ENCODE peak calls at places on chromosome 7, in seven cellular contexts. F is SK-N-SH, R is sigmoid colon, G is bronchial epithelial cell, S is endothelial cell, A is nephron progenitor cell, V is psoas muscle. O is an unnamed sample.

GRCh38 chr7:16660702-16661464 is 14.9 kb downstream of the BZW2 start:
- DNase-seq in F (no peak), R (no peak), G (peak), S (no peak), A (no peak), V (no peak), O (no peak)

GRCh38 chr7:1537631-1538412 is 7.3 kb downstream of the MAFK start:
- DNase-seq in F (peak), R (peak), G (peak), S (peak), A (peak), V (peak), O (peak)

GRCh38 chr7:99788554-99788953 is 4.6 kb upstream of the CYP3A4 start:
- DNase-seq in F (no peak), R (no peak), G (peak), S (no peak), A (no peak), V (no peak), O (no peak)

GRCh38 chr7:27214587-27214950 is 14.7 kb upstream of the HOXA13 start:
- DNase-seq in F (no peak), R (no peak), G (no peak), S (no peak), A (no peak), V (no peak), O (no peak)

GRCh38 chr7:28668085-28668484 is 255.8 kb downstream of the CREB5 start:
- DNase-seq in F (no peak), R (no peak), G (no peak), S (no peak), A (no peak), V (no peak), O (no peak)

GRCh38 chr7:15753834-15754600 is 67.5 kb upstream of the MEOX2 start:
- DNase-seq in F (no peak), R (no peak), G (no peak), S (no peak), A (no peak), V (no peak), O (no peak)

GRCh38 chr7:133040178-133040577 is 41.7 kb downstream of the CHCHD3 start:
- DNase-seq in F (no peak), R (no peak), G (no peak), S (no peak), A (no peak), V (no peak), O (no peak)

GRCh38 chr7:78510580-78511188 is 712.1 kb downstream of the PHTF2 start:
- DNase-seq in F (peak), R (no peak), G (peak), S (peak), A (peak), V (no peak), O (peak)

GRCh38 chr7:9124320-9124719 is 690.9 kb downstream of the NXPH1 start:
- DNase-seq in F (peak), R (no peak), G (no peak), S (no peak), A (no peak), V (no peak), O (no peak)

GRCh38 chr7:66281678-66282593 is 76.8 kb downstream of the TPST1 start:
- DNase-seq in F (no peak), R (peak), G (peak), S (no peak), A (no peak), V (no peak), O (no peak)

GRCh38 chr7:103637080-103637479 is 191.1 kb upstream of the SLC26A5 start:
- DNase-seq in F (no peak), R (no peak), G (peak), S (no peak), A (no peak), V (no peak), O (no peak)

GRCh38 chr7:82594665-82595064 is 151.1 kb upstream of the CACNA2D1 start:
- DNase-seq in F (no peak), R (no peak), G (no peak), S (no peak), A (no peak), V (no peak), O (no peak)

GRCh38 chr7:14351167-14351566 is 361.7 kb upstream of the ETV1 start:
- DNase-seq in F (no peak), R (no peak), G (no peak), S (no peak), A (peak), V (no peak), O (no peak)

GRCh38 chr7:129282865-129283264 is 58.0 kb downstream of the AHCYL2 start:
- DNase-seq in F (no peak), R (no peak), G (no peak), S (no peak), A (no peak), V (no peak), O (no peak)

GRCh38 chr7:111076205-111076604 is 14.7 kb upstream of the LRRN3 start:
- DNase-seq in F (no peak), R (no peak), G (peak), S (no peak), A (no peak), V (no peak), O (no peak)

GRCh38 chr7:38303866-38304265 is 30.4 kb upstream of the TARP start:
- DNase-seq in F (no peak), R (no peak), G (no peak), S (no peak), A (no peak), V (no peak), O (no peak)

GRCh38 chr7:94980418-94981142 is 73.2 kb downstream of the PPP1R9A start:
- DNase-seq in F (no peak), R (no peak), G (peak), S (no peak), A (no peak), V (no peak), O (no peak)

GRCh38 chr7:7428806-7429205 is 106.9 kb downstream of the COL28A1 start:
- DNase-seq in F (no peak), R (no peak), G (no peak), S (no peak), A (no peak), V (no peak), O (no peak)

GRCh38 chr7:64946772-64947171 is 43.7 kb downstream of the ZNF273 start:
- DNase-seq in F (peak), R (no peak), G (no peak), S (peak), A (peak), V (no peak), O (peak)

GRCh38 chr7:51789494-51789893 is 472.9 kb upstream of the COBL start:
- DNase-seq in F (peak), R (no peak), G (peak), S (no peak), A (no peak), V (no peak), O (no peak)

GRCh38 chr7:90384433-90384832 is 18.8 kb upstream of the CLDN12 start:
- DNase-seq in F (no peak), R (no peak), G (peak), S (no peak), A (no peak), V (no peak), O (no peak)

GRCh38 chr7:41592226-41592625 is 110.7 kb downstream of the INHBA start:
- DNase-seq in F (no peak), R (no peak), G (no peak), S (no peak), A (no peak), V (no peak), O (no peak)

GRCh38 chr7:30556854-30557644 is 37.6 kb upstream of the GARS1 start:
- DNase-seq in F (no peak), R (no peak), G (peak), S (no peak), A (no peak), V (no peak), O (no peak)

GRCh38 chr7:16271990-16272665 is 149.2 kb downstream of the CRPPA start:
- DNase-seq in F (no peak), R (no peak), G (peak), S (no peak), A (no peak), V (no peak), O (peak)

GRCh38 chr7:20541615-20542349 is 73.7 kb upstream of the ABCB5 start:
- DNase-seq in F (peak), R (no peak), G (peak), S (no peak), A (no peak), V (no peak), O (no peak)

GRCh38 chr7:20535541-20535940 is 79.9 kb upstream of the ABCB5 start:
- DNase-seq in F (no peak), R (no peak), G (no peak), S (no peak), A (no peak), V (no peak), O (no peak)

GRCh38 chr7:20543565-20543964 is 71.9 kb upstream of the ABCB5 start:
- DNase-seq in F (no peak), R (no peak), G (no peak), S (no peak), A (no peak), V (no peak), O (no peak)

GRCh38 chr7:20542594-20542993 is 72.9 kb upstream of the ABCB5 start:
- DNase-seq in F (peak), R (peak), G (peak), S (no peak), A (no peak), V (no peak), O (no peak)

GRCh38 chr7:20539201-20539600 is 76.3 kb upstream of the ABCB5 start:
- DNase-seq in F (no peak), R (no peak), G (peak), S (no peak), A (no peak), V (no peak), O (no peak)
- TF ChIP-seq CTCF in F (peak), R (no peak), G (no peak), S (no peak), A (no peak), V (no peak), O (no peak)

DNA sequence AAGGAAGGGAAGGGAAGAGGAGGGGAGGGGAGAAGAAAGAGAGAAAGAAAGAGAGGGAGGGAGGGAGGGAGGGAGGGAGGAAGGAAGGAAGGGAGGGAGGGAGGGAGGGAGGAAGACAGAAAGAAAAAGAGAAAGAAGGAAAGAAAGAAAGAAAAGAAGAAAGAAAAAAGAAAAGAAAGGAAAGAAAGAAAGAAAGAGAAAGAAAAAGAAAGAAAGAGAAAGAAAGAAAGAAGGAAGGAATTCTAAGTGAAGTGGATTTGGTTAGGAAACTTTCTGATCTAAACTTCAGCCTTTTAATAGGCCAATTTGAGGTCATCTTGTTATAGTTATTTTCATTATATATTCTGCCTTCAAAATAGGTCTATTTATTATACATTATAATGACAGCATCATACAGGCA is 4.3 kb downstream of the CAV2 start:
- DNase-seq in F (no peak), R (no peak), G (no peak), S (no peak), A (no peak), V (no peak), O (no peak)
- TF ChIP-seq CTCF in F (no peak), R (no peak), G (no peak), S (no peak), A (no peak), V (no peak), O (no peak)

GRCh38 chr7:101234636-101235035 is 3.0 kb downstream of the CLDN15 start:
- DNase-seq in F (peak), R (no peak), G (no peak), S (no peak), A (no peak), V (no peak), O (no peak)

GRCh38 chr7:101233907-101234547 is 3.6 kb downstream of the CLDN15 start:
- DNase-seq in F (peak), R (no peak), G (no peak), S (no peak), A (no peak), V (no peak), O (no peak)

GRCh38 chr7:101236292-101236691 is 1.3 kb downstream of the CLDN15 start:
- DNase-seq in F (peak), R (no peak), G (no peak), S (no peak), A (no peak), V (no peak), O (no peak)

GRCh38 chr7:101235522-101235921 is 2.1 kb downstream of the CLDN15 start:
- DNase-seq in F (no peak), R (no peak), G (no peak), S (no peak), A (no peak), V (no peak), O (no peak)

DNA sequence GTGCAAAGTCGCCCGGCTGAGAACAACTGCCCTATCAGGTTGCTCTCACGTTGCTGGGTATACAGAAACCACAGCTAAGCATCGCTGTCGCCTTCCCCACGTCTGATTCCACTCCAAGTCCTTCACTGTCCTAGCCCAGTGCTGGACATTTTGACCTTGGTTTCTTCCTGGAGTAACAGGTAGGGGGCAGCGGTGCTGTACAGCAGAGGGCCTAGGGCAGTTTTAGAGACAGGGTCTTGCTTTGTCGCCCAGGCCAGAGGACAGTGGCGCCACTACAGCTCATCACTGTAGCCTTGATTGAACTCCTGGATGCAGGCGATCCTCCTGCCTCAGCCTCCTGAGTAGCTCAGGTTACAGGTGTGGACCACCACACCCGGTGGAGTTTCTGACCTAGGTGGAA is 2.6 kb downstream of the CLDN15 start:
- DNase-seq in F (peak), R (no peak), G (no peak), S (peak), A (no peak), V (no peak), O (no peak)
- TF ChIP-seq CTCF in F (peak), R (no peak), G (peak), S (peak), A (peak), V (peak), O (no peak)

GRCh38 chr7:85750454-85750949 is 563.6 kb upstream of the SEMA3D start:
- DNase-seq in F (peak), R (no peak), G (peak), S (peak), A (peak), V (no peak), O (peak)
- TF ChIP-seq CTCF in F (peak), R (no peak), G (peak), S (peak), A (peak), V (no peak), O (peak)

GRCh38 chr7:76050545-76050944 is 2.6 kb downstream of the MDH2 start:
- DNase-seq in F (no peak), R (no peak), G (no peak), S (no peak), A (no peak), V (no peak), O (no peak)

GRCh38 chr7:76049295-76049694 is 1.4 kb downstream of the MDH2 start:
- DNase-seq in F (no peak), R (no peak), G (no peak), S (no peak), A (no peak), V (no peak), O (no peak)

GRCh38 chr7:76047305-76047810 is 442 bp downstream of the STYXL1 start:
- DNase-seq in F (no peak), R (no peak), G (peak), S (no peak), A (no peak), V (no peak), O (no peak)

GRCh38 chr7:76047811-76048667 is at the start of the genes MDH2 and STYXL1:
- DNase-seq in F (peak), R (peak), G (peak), S (peak), A (peak), V (peak), O (peak)

DNA sequence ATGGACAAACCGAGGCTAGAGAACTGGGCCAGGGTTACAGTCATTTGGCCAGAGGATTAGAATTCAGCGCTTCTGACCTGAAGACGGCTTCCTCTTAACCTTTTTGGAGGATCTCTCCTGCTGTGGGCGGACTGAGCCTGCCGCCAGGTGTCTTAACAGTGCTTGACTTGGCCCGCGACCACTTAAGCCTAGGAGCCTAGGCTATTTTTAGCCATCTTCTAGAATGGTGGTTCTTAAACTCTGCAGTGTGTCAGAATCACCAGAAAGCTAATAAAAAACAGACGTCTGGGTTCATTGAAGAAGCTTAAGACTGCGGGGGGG is 722 bp downstream of the MDH2 start:
- DNase-seq in F (peak), R (no peak), G (no peak), S (peak), A (no peak), V (peak), O (no peak)
- TF ChIP-seq CTCF in F (peak), R (no peak), G (peak), S (no peak), A (no peak), V (peak), O (no peak)

GRCh38 chr7:120431016-120431415 is 158.0 kb downstream of the KCND2 start:
- DNase-seq in F (no peak), R (no peak), G (peak), S (no peak), A (no peak), V (no peak), O (no peak)

GRCh38 chr7:120441850-120442249 is 168.9 kb downstream of the KCND2 start:
- DNase-seq in F (no peak), R (no peak), G (no peak), S (no peak), A (no peak), V (no peak), O (no peak)

DNA sequence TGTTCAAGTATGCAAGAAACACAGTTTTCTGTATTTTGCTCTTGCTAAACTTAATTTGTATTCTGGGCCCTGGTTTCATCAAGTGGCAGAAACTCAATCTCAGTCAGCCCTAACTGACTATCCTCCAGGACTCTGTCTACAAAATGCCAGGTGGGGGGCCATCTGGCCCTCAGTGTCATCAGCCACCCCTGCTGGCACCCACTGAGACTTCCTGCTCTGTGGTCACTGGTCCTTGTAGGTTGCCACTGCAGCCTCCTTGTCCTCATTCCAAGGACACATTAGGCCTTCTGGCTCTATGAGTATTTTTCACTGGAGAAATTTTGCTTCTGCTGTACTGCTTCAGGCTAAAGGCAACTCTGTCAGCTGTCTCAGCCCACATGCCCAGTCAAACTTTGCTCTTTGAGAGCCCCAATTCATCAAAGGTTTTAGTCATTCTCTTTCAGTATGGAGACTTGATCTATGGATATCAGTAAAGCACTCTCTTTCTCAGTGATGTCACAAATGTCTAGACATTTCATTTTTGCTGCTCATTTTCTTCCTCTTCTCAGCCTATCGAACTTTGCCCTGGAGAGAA is 163.6 kb downstream of the KCND2 start:
- DNase-seq in F (no peak), R (no peak), G (no peak), S (no peak), A (no peak), V (no peak), O (no peak)
- TF ChIP-seq CTCF in F (no peak), R (no peak), G (no peak), S (no peak), A (no peak), V (no peak), O (no peak)

GRCh38 chr7:80771523-80771922 is 133.1 kb downstream of the CD36 start:
- DNase-seq in F (peak), R (no peak), G (peak), S (no peak), A (no peak), V (no peak), O (no peak)
- TF ChIP-seq CTCF in F (no peak), R (no peak), G (no peak), S (no peak), A (no peak), V (no peak), O (no peak)

DNA sequence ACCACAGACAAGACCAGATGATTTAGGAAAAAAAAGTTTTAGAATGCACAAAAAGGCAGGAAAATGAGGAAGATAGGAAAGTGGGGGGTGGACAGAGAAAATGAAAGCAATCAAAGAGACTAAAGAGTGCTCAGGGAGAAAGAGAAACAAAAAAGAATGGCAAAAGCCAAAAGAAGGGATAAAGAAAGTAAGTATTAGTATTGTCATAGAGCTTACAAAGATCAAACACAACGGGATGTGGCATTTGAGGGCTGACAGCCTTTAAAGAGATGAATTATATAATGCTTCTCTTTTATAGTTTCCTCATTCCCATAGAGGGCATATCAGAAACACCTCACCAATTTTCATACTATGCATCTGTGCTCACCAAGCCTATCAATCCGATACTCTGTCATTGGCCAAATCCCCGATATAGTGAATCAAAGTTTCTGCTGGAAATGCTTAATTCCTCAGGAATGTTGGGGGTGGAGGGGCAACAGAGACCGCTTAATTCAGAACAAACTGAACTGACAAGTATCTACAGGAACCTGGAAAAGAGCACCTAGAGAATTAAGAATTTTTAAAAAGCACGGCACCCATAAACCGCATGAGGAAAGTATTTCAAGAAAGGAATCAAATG is 2.7 kb downstream of the COG5 start:
- DNase-seq in F (no peak), R (no peak), G (peak), S (no peak), A (no peak), V (no peak), O (no peak)
- TF ChIP-seq CTCF in F (no peak), R (no peak), G (no peak), S (no peak), A (no peak), V (no peak), O (no peak)

O was measured in Calu3.